ENCODE peak calls at places on chromosome 11, in seven cellular contexts. A is mesenchymal stem cell, X is mesendoderm, J is H1, R is neuronal stem cell, Q is IMR-90, W is H9. V is an unnamed sample.

GRCh38 chr11:1877211-1878133 is 14.2 kb downstream of the PRR33 start:
- DNase-seq in A (peak), X (peak), J (no peak), R (no peak), Q (no peak), W (no peak), V (no peak)

GRCh38 chr11:134270250-134270714 is 5.9 kb upstream of the GLB1L3 start:
- DNase-seq in A (no peak), X (peak), J (no peak), R (no peak), Q (no peak), W (peak), V (no peak)

GRCh38 chr11:67270256-67271211 is 4.3 kb downstream of the GRK2 start:
- DNase-seq in A (peak), X (peak), J (peak), R (no peak), Q (no peak), W (peak), V (no peak)

GRCh38 chr11:11078344-11078743 is 220.5 kb upstream of the ZBED5 start:
- DNase-seq in A (peak), X (peak), J (no peak), R (no peak), Q (peak), W (no peak), V (no peak)

GRCh38 chr11:11381471-11382100 is 28.5 kb upstream of the CSNK2A3 start:
- DNase-seq in A (no peak), X (no peak), J (no peak), R (no peak), Q (no peak), W (no peak), V (no peak)

GRCh38 chr11:10580625-10581024 is 12.2 kb upstream of the LYVE1 start:
- DNase-seq in A (peak), X (no peak), J (no peak), R (no peak), Q (peak), W (no peak), V (no peak)

GRCh38 chr11:5288108-5288911 is 13.4 kb downstream of the OR51B4 start:
- DNase-seq in A (peak), X (peak), J (no peak), R (no peak), Q (peak), W (no peak), V (no peak)

GRCh38 chr11:62602141-62603071 is 741 bp upstream of the MTA2 start:
- DNase-seq in A (no peak), X (peak), J (peak), R (no peak), Q (peak), W (peak), V (peak)

GRCh38 chr11:8338138-8338537 is 74.5 kb upstream of the LMO1 start:
- DNase-seq in A (peak), X (peak), J (peak), R (no peak), Q (peak), W (peak), V (no peak)

GRCh38 chr11:130103296-130103814 is 33.7 kb downstream of the APLP2 start:
- DNase-seq in A (peak), X (no peak), J (no peak), R (no peak), Q (peak), W (no peak), V (no peak)

GRCh38 chr11:11318479-11318878 is 34.6 kb downstream of the CSNK2A3 start:
- DNase-seq in A (no peak), X (no peak), J (no peak), R (no peak), Q (no peak), W (no peak), V (no peak)

GRCh38 chr11:16309226-16309625 is 47.1 kb downstream of the SOX6 start:
- DNase-seq in A (no peak), X (no peak), J (no peak), R (no peak), Q (no peak), W (no peak), V (no peak)

GRCh38 chr11:27228232-27228631 is 134.8 kb downstream of the CCDC34 start:
- DNase-seq in A (no peak), X (no peak), J (no peak), R (no peak), Q (no peak), W (no peak), V (no peak)

GRCh38 chr11:34721646-34722045 is 100.8 kb downstream of the EHF start:
- DNase-seq in A (peak), X (no peak), J (no peak), R (no peak), Q (peak), W (no peak), V (no peak)

GRCh38 chr11:90525962-90526361 is 303.1 kb upstream of the CHORDC1 start:
- DNase-seq in A (no peak), X (peak), J (no peak), R (no peak), Q (no peak), W (no peak), V (no peak)

GRCh38 chr11:26583550-26583949 is 11.5 kb upstream of the MUC15 start:
- DNase-seq in A (peak), X (no peak), J (no peak), R (no peak), Q (no peak), W (no peak), V (peak)

GRCh38 chr11:36389811-36390210 is 93.7 kb downstream of the PRR5L start:
- DNase-seq in A (no peak), X (peak), J (no peak), R (no peak), Q (peak), W (no peak), V (peak)
- H2AK5ac ChIP-seq in A (peak), X (no peak), J (no peak), R (no peak), Q (no peak), W (no peak), V (no peak)

GRCh38 chr11:19055905-19056304 is 4.6 kb downstream of the MRGPRX2 start:
- DNase-seq in A (no peak), X (no peak), J (no peak), R (no peak), Q (no peak), W (no peak), V (no peak)
- H2AK5ac ChIP-seq in A (no peak), X (no peak), J (no peak), R (no peak), Q (no peak), W (no peak), V (no peak)

GRCh38 chr11:117768506-117768905 is 28.5 kb downstream of the DSCAML1 start:
- DNase-seq in A (no peak), X (no peak), J (no peak), R (no peak), Q (no peak), W (no peak), V (no peak)

GRCh38 chr11:117771841-117772240 is 25.2 kb downstream of the DSCAML1 start:
- DNase-seq in A (no peak), X (no peak), J (no peak), R (no peak), Q (no peak), W (no peak), V (no peak)

GRCh38 chr11:117769530-117769929 is 27.5 kb downstream of the DSCAML1 start:
- DNase-seq in A (no peak), X (no peak), J (no peak), R (no peak), Q (no peak), W (no peak), V (no peak)

GRCh38 chr11:117772360-117772759 is 24.7 kb downstream of the DSCAML1 start:
- DNase-seq in A (no peak), X (no peak), J (no peak), R (no peak), Q (no peak), W (no peak), V (no peak)

GRCh38 chr11:117771197-117771596 is 25.8 kb downstream of the DSCAML1 start:
- DNase-seq in A (no peak), X (no peak), J (no peak), R (no peak), Q (no peak), W (no peak), V (no peak)
- H2AK5ac ChIP-seq in A (no peak), X (no peak), J (no peak), R (no peak), Q (no peak), W (no peak), V (no peak)

GRCh38 chr11:48041877-48042698 is 61.7 kb downstream of the PTPRJ start:
- DNase-seq in A (no peak), X (no peak), J (no peak), R (no peak), Q (no peak), W (no peak), V (no peak)

GRCh38 chr11:48043998-48044512 is 63.7 kb downstream of the PTPRJ start:
- DNase-seq in A (no peak), X (no peak), J (no peak), R (no peak), Q (no peak), W (no peak), V (no peak)

GRCh38 chr11:48044577-48044976 is 64.2 kb downstream of the PTPRJ start:
- DNase-seq in A (no peak), X (no peak), J (no peak), R (no peak), Q (no peak), W (no peak), V (no peak)

GRCh38 chr11:48045536-48045935 is 65.2 kb downstream of the PTPRJ start:
- DNase-seq in A (no peak), X (no peak), J (no peak), R (no peak), Q (no peak), W (no peak), V (no peak)

GRCh38 chr11:48043111-48043997 is 63.0 kb downstream of the PTPRJ start:
- DNase-seq in A (no peak), X (no peak), J (no peak), R (no peak), Q (no peak), W (no peak), V (no peak)
- H2AK5ac ChIP-seq in A (no peak), X (no peak), J (no peak), R (no peak), Q (no peak), W (no peak), V (no peak)

GRCh38 chr11:28836285-28837081 is 728.3 kb downstream of the METTL15 start:
- DNase-seq in A (peak), X (peak), J (no peak), R (peak), Q (peak), W (no peak), V (no peak)

GRCh38 chr11:28835790-28836189 is 727.6 kb downstream of the METTL15 start:
- DNase-seq in A (peak), X (peak), J (no peak), R (no peak), Q (peak), W (no peak), V (no peak)

GRCh38 chr11:28834877-28835276 is 726.7 kb downstream of the METTL15 start:
- DNase-seq in A (peak), X (peak), J (no peak), R (no peak), Q (peak), W (no peak), V (no peak)

GRCh38 chr11:28833670-28834069 is 725.5 kb downstream of the METTL15 start:
- DNase-seq in A (peak), X (peak), J (no peak), R (no peak), Q (peak), W (no peak), V (no peak)

GRCh38 chr11:28835317-28835716 is 727.1 kb downstream of the METTL15 start:
- DNase-seq in A (no peak), X (no peak), J (no peak), R (no peak), Q (no peak), W (no peak), V (no peak)
- H2AK5ac ChIP-seq in A (peak), X (no peak), J (no peak), R (no peak), Q (peak), W (no peak), V (no peak)